ENCODE peak calls at places on chromosomes 1 and 21, in four cellular contexts. Y is GM20000, X is left colon, N is Daoy. Q is an unnamed sample.

GRCh38 chr21:35075546-35075945 is 26.4 kb upstream of the RUNX1 start:
- DNase-seq in Y (no peak), X (no peak), N (peak; percentile 61), Q (no peak)

GRCh38 chr1:84385347-84385746 is 12.9 kb upstream of the DNASE2B start:
- DNase-seq in Y (no peak), X (no peak), N (no peak), Q (no peak)

GRCh38 chr21:35470522-35470921 is 421.4 kb upstream of the RUNX1 start:
- DNase-seq in Y (no peak), X (no peak), N (no peak), Q (no peak)

GRCh38 chr1:47914218-47914937 is 82.8 kb downstream of the TRABD2B start:
- DNase-seq in Y (no peak), X (no peak), N (peak; percentile 17), Q (no peak)

GRCh38 chr1:1213919-1214599 is at the start of gene TNFRSF4:
- DNase-seq in Y (no peak), X (no peak), N (no peak), Q (no peak)

GRCh38 chr1:155859881-155860841 is 794 bp downstream of the SYT11 start:
- DNase-seq in Y (peak; percentile 73), X (peak; percentile 51), N (peak; percentile 89), Q (no peak)

GRCh38 chr1:18970762-18971161 is 14.3 kb upstream of the IFFO2 start:
- DNase-seq in Y (no peak), X (no peak), N (peak; percentile 63), Q (no peak)

GRCh38 chr21:39630827-39631226 is 18.1 kb downstream of the B3GALT5 start:
- DNase-seq in Y (no peak), X (no peak), N (no peak), Q (no peak)

GRCh38 chr1:78651247-78651646 is 1.6 kb downstream of the IFI44 start:
- DNase-seq in Y (no peak), X (no peak), N (peak; percentile 81), Q (no peak)

GRCh38 chr1:72745413-72745812 is 463.1 kb upstream of the NEGR1 start:
- DNase-seq in Y (no peak), X (no peak), N (no peak), Q (no peak)

Q was measured in GM12864.